ENCODE peak calls at places on chromosomes 6 and 20, in six cellular contexts. P, G, H, R, B and X are unnamed samples.

GRCh38 chr6:54681987-54682386 is 164.6 kb upstream of the FAM83B start:
- DNase-seq in P (no peak), G (no peak), H (no peak), R (peak; percentile 86), B (peak; percentile 79), X (no peak)

GRCh38 chr6:86193821-86194220 is 551.1 kb upstream of the SYNCRIP start:
- DNase-seq in P (no peak), G (no peak), H (no peak), R (no peak), B (no peak), X (no peak)

GRCh38 chr20:54062812-54063280 is 7.5 kb downstream of the BCAS1 start:
- DNase-seq in P (peak; percentile 73), G (no peak), H (no peak), R (peak; percentile 78), B (peak; percentile 64), X (no peak)

GRCh38 chr6:138540468-138540867 is 41.2 kb upstream of the NHSL1 start:
- DNase-seq in P (no peak), G (no peak), H (no peak), R (no peak), B (no peak), X (no peak)

GRCh38 chr20:41308290-41308691 is 9.2 kb downstream of the ZHX3 start:
- DNase-seq in P (no peak), G (no peak), H (no peak), R (peak; percentile 94), B (peak; percentile 48), X (no peak)

GRCh38 chr6:129774697-129775447 is 64.9 kb upstream of the ARHGAP18 start:
- DNase-seq in P (peak; percentile 69), G (peak; percentile 26), H (peak; percentile 76), R (peak; percentile 83), B (peak; percentile 79), X (peak; percentile 39)

GRCh38 chr6:104705095-104705707 is 154.5 kb downstream of the HACE1 start:
- DNase-seq in P (peak; percentile 10), G (no peak), H (no peak), R (peak; percentile 96), B (peak; percentile 29), X (peak; percentile 28)

GRCh38 chr6:165159459-165159858 is 149.9 kb downstream of the C6orf118 start:
- DNase-seq in P (no peak), G (no peak), H (no peak), R (no peak), B (no peak), X (no peak)

GRCh38 chr6:112010328-112010727 is 43.6 kb upstream of the CCN6 start:
- DNase-seq in P (no peak), G (no peak), H (no peak), R (peak; percentile 57), B (peak; percentile 20), X (no peak)

GRCh38 chr6:2221724-2222274 is 23.6 kb downstream of the GMDS start:
- DNase-seq in P (peak; percentile 60), G (peak; percentile 54), H (no peak), R (peak; percentile 43), B (peak; percentile 20), X (no peak)

GRCh38 chr20:3080939-3081388 is 3.6 kb downstream of the AVP start:
- DNase-seq in P (no peak), G (no peak), H (no peak), R (peak; percentile 94), B (peak; percentile 33), X (no peak)

GRCh38 chr6:131163886-131164285 is 28.6 kb downstream of the AKAP7 start:
- DNase-seq in P (no peak), G (no peak), H (no peak), R (no peak), B (no peak), X (no peak)

GRCh38 chr6:169452117-169452868 is 198.6 kb upstream of the THBS2 start:
- DNase-seq in P (no peak), G (no peak), H (no peak), R (peak; percentile 48), B (no peak), X (no peak)

GRCh38 chr6:31493875-31494694 is 3.9 kb upstream of the MICB start:
- DNase-seq in P (peak; percentile 86), G (no peak), H (peak; percentile 63), R (peak; percentile 86), B (peak; percentile 86), X (peak; percentile 92)

GRCh38 chr6:41375598-41376151 is 40.3 kb downstream of the NCR2 start:
- DNase-seq in P (no peak), G (no peak), H (no peak), R (no peak), B (no peak), X (no peak)

GRCh38 chr6:75421316-75422023 is 72.1 kb downstream of the FILIP1 start:
- DNase-seq in P (no peak), G (no peak), H (no peak), R (no peak), B (no peak), X (no peak)

GRCh38 chr6:3795836-3796395 is 44.4 kb upstream of the PXDC1 start:
- DNase-seq in P (no peak), G (no peak), H (no peak), R (no peak), B (no peak), X (no peak)

GRCh38 chr6:148037496-148037895 is 305.1 kb upstream of the SASH1 start:
- DNase-seq in P (no peak), G (no peak), H (no peak), R (peak; percentile 41), B (no peak), X (no peak)

GRCh38 chr20:37530696-37531095 is 3.0 kb upstream of the BLCAP start:
- DNase-seq in P (no peak), G (no peak), H (no peak), R (no peak), B (no peak), X (no peak)

GRCh38 chr6:83215131-83216047 is 22.2 kb downstream of the RWDD2A start:
- DNase-seq in P (peak; percentile 80), G (no peak), H (no peak), R (peak; percentile 81), B (peak; percentile 77), X (peak; percentile 47)

GRCh38 chr6:167510648-167511047 is 185.8 kb downstream of the TTLL2 start:
- DNase-seq in P (no peak), G (no peak), H (no peak), R (no peak), B (no peak), X (no peak)

GRCh38 chr20:23151885-23152284 is 65.8 kb upstream of the CD93 start:
- DNase-seq in P (no peak), G (no peak), H (no peak), R (peak; percentile 65), B (no peak), X (no peak)

GRCh38 chr20:12171927-12172581 is 254.4 kb downstream of the BTBD3 start:
- DNase-seq in P (no peak), G (no peak), H (no peak), R (peak; percentile 87), B (peak; percentile 82), X (no peak)

GRCh38 chr6:82875573-82876185 is 190.0 kb downstream of the UBE3D start:
- DNase-seq in P (no peak), G (no peak), H (no peak), R (peak; percentile 99), B (peak; percentile 97), X (no peak)

GRCh38 chr6:5936140-5936539 is 70.6 kb downstream of the NRN1 start:
- DNase-seq in P (no peak), G (no peak), H (no peak), R (peak; percentile 86), B (no peak), X (no peak)